ENCODE peak calls at places on chromosome 22, in nine cellular contexts. D is PC-3, Q is IMR-90, X is mammary epithelial cell, Z is DND-41, K is endothelial cell of umbilical vein, S is MM.1S, F is astrocyte, M is OCI-LY7. U is an unnamed sample.
A peak's percentile ranks its signal among the peaks of the same experiment; 100 is the strongest.

GRCh38 chr22:22201185-22201924 is 43.2 kb upstream of the VPREB1 start:
- DNase-seq in D (peak; percentile 18), Q (peak; percentile 24), X (no peak), Z (peak; percentile 84), K (peak; percentile 15), S (peak; percentile 90), F (no peak), M (peak; percentile 94), U (peak; percentile 49)

GRCh38 chr22:35835267-35835997 is 117.8 kb downstream of the APOL5 start:
- DNase-seq in D (peak; percentile 54), Q (peak; percentile 72), X (peak; percentile 50), Z (no peak), K (peak; percentile 67), S (no peak), F (peak; percentile 60), M (no peak), U (no peak)

GRCh38 chr22:33427461-33427860 is 369.3 kb upstream of the SYN3 start:
- DNase-seq in D (no peak), Q (no peak), X (no peak), Z (no peak), K (no peak), S (no peak), F (peak; percentile 82), M (no peak), U (no peak)

GRCh38 chr22:50086526-50086925 is 1.3 kb upstream of the MLC1 start:
- DNase-seq in D (no peak), Q (peak; percentile 74), X (no peak), Z (no peak), K (no peak), S (no peak), F (peak; percentile 83), M (no peak), U (no peak)

GRCh38 chr22:20996598-20997535 is 5.1 kb downstream of the THAP7 start:
- DNase-seq in D (no peak), Q (no peak), X (no peak), Z (no peak), K (no peak), S (no peak), F (no peak), M (no peak), U (no peak)

GRCh38 chr22:38069372-38070249 is 12.4 kb downstream of the PICK1 start:
- DNase-seq in D (no peak), Q (peak; percentile 29), X (no peak), Z (peak; percentile 28), K (peak; percentile 25), S (peak; percentile 97), F (no peak), M (peak; percentile 15), U (peak; percentile 73)

GRCh38 chr22:20536590-20537324 is 29.3 kb downstream of the MED15 start:
- DNase-seq in D (no peak), Q (no peak), X (no peak), Z (no peak), K (no peak), S (no peak), F (no peak), M (no peak), U (no peak)

GRCh38 chr22:20408891-20409290 is 14.9 kb downstream of the ZNF74 start:
- DNase-seq in D (no peak), Q (no peak), X (no peak), Z (no peak), K (no peak), S (no peak), F (no peak), M (no peak), U (no peak)

GRCh38 chr22:36510966-36511881 is 4.4 kb upstream of the FOXRED2 start:
- DNase-seq in D (peak; percentile 42), Q (peak; percentile 51), X (peak; percentile 21), Z (peak; percentile 43), K (peak; percentile 52), S (no peak), F (peak; percentile 23), M (peak; percentile 59), U (peak; percentile 74)

GRCh38 chr22:49942565-49943404 is 17.8 kb upstream of the PIM3 start:
- DNase-seq in D (no peak), Q (no peak), X (no peak), Z (no peak), K (no peak), S (no peak), F (no peak), M (no peak), U (no peak)

GRCh38 chr22:35409783-35410662 is 10.1 kb downstream of the MCM5 start:
- DNase-seq in D (no peak), Q (no peak), X (no peak), Z (no peak), K (no peak), S (no peak), F (no peak), M (peak; percentile 90), U (no peak)

GRCh38 chr22:32042924-32043323 is at the start of gene SLC5A1:
- DNase-seq in D (peak; percentile 56), Q (no peak), X (peak; percentile 76), Z (no peak), K (no peak), S (no peak), F (no peak), M (no peak), U (no peak)

GRCh38 chr22:35972559-35972958 is 56.1 kb downstream of the RBFOX2 start:
- DNase-seq in D (peak; percentile 53), Q (no peak), X (peak; percentile 33), Z (no peak), K (no peak), S (no peak), F (no peak), M (no peak), U (no peak)

GRCh38 chr22:49968313-49968830 is 7.8 kb downstream of the PIM3 start:
- DNase-seq in D (no peak), Q (no peak), X (no peak), Z (peak; percentile 5), K (no peak), S (peak; percentile 1), F (no peak), M (no peak), U (no peak)

GRCh38 chr22:37896181-37896592 is 9.9 kb upstream of the MICALL1 start:
- DNase-seq in D (peak; percentile 88), Q (peak; percentile 33), X (peak; percentile 95), Z (peak; percentile 25), K (peak; percentile 48), S (peak; percentile 83), F (no peak), M (peak; percentile 86), U (no peak)

GRCh38 chr22:20044495-20045151 is 23.7 kb downstream of the TANGO2 start:
- DNase-seq in D (no peak), Q (no peak), X (no peak), Z (no peak), K (no peak), S (no peak), F (no peak), M (no peak), U (no peak)

GRCh38 chr22:36923458-36923784 is 10.0 kb downstream of the CSF2RB start:
- DNase-seq in D (no peak), Q (no peak), X (no peak), Z (no peak), K (no peak), S (no peak), F (no peak), M (no peak), U (no peak)

DNA sequence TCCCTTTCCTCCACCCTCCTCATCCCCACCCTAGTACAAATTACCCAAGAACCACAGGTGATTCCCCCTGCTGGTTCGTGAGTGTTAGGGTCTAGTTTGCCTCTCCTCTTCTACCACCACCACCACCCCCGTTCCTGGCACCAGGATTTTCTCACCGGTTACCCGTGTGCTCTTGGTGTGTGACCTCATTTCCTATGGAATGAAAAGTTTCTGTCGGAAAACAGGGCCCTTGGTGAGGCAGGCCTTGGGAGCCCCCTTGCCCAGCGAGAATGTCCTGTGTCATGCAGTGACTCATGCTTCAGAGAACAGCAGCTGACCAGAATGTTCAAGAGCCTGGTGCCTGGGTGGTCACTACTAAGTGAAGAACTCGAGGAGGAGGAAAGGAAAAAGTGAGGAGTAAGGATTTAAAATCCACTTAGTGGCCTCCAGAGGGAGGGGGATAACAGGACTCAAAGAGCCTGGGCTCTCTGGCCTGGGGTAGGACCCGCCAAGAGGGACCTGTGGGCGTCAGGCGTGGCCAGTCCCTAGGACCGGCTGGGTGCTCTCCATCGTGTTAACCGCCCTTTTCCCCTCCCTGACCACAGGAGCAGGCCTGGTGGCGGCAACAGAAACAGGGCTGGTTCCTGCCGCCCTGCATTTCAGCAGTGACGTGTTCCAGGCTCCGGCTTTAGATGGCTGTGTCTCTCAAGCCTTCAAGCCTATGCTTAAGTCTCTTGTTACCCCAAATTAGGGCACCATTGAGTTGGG is 30.2 kb downstream of the C22orf31 start:
- DNase-seq in D (peak; percentile 83), Q (peak; percentile 98), X (peak; percentile 96), Z (no peak), K (peak; percentile 97), S (no peak), F (peak; percentile 99), M (no peak), U (peak; percentile 66)
- H3K4me3 ChIP-seq in D (peak overlapping the region; percentile 72), Q (peak overlapping the region; percentile 10), X (peak overlapping the region; percentile 45), Z (no peak overlapping the region), K (no peak overlapping the region), S (no peak overlapping the region), F (peak overlapping the region; percentile 49), M (no peak overlapping the region), U (peak overlapping the region; percentile 62)

DNA sequence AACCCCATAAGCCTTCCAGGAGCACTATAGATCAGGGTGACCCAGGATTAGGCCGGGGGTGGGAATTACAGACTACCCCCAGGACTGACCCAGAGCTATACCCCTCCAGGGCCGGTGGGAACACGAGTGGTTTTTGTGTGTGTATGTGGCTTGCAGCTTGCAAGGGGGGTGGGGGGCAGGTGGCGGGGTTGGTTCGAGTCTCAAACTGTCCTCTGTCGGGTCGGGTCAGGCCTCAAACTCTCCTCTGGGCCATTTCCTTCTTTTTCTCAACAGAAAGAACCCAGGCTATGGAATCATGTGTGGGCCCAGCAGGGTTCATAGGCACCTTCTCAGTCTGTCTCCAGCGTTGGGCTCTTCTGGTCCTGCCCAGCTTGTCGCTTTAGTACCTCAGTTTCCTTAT is 58.4 kb downstream of the BCR start:
- DNase-seq in D (no peak), Q (no peak), X (no peak), Z (no peak), K (no peak), S (no peak), F (no peak), M (no peak), U (no peak)
- H4K20me1 ChIP-seq in D (no peaks in the 10 kb centered on the region), Q (peaks cover 72% of the 10 kb centered on the region), X (no peaks in the 10 kb centered on the region), Z (peaks cover 68% of the 10 kb centered on the region), K (no peaks in the 10 kb centered on the region), S (peaks cover 86% of the 10 kb centered on the region), F (peaks cover 94% of the 10 kb centered on the region), M (no peaks in the 10 kb centered on the region), U (peaks cover 66% of the 10 kb centered on the region)

DNA sequence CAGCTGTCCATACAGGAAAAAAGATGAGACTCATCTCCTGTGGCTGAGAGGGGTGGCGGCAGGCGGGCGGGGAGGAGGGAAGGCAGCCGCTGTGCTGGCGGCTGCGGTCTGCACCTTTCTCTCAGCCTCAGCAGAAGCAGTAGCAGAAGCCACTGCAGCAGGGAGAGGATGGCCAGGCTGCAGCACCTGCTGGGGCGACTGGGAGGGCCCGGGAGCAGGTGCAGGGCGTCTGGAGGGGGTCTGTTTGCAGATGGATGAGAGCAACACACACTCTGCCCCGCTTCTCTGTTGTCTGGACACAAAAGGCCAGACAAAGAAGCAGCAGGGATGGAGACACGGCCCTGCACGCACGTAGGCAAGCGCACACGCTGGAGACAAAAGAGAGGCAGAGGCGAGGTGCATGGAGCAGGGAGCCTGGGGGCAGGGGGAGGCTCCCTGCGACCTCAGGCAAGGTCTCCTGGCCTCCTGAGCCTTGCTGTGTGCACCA is 9.3 kb upstream of the MIAT start:
- DNase-seq in D (no peak), Q (no peak), X (no peak), Z (peak; percentile 83), K (no peak), S (peak; percentile 79), F (no peak), M (peak; percentile 67), U (peak; percentile 94)
- H3K4me3 ChIP-seq in D (no peak overlapping the region), Q (no peak overlapping the region), X (no peak overlapping the region), Z (no peak overlapping the region), K (no peak overlapping the region), S (peak overlapping the region; percentile 25), F (no peak overlapping the region), M (no peak overlapping the region), U (peak overlapping the region; percentile 23)

GRCh38 chr22:26403827-26404226 is 25.2 kb upstream of the ASPHD2 start:
- DNase-seq in D (no peak), Q (no peak), X (no peak), Z (no peak), K (no peak), S (no peak), F (no peak), M (no peak), U (no peak)
- H4K20me1 ChIP-seq in D (no peaks in the 10 kb centered on the region), Q (no peaks in the 10 kb centered on the region), X (no peaks in the 10 kb centered on the region), Z (no peaks in the 10 kb centered on the region), K (no peaks in the 10 kb centered on the region), S (no peaks in the 10 kb centered on the region), F (no peaks in the 10 kb centered on the region), M (no peaks in the 10 kb centered on the region), U (no peaks in the 10 kb centered on the region)